ENCODE peak calls at places on chromosome 7, in four cellular contexts. U is HS-27A, B is left ventricle myocardium superior, G is D341Med. F is an unnamed sample.

GRCh38 chr7:116574025-116574822 is 49.4 kb downstream of the CAV1 start:
- DNase-seq in U (no peak), B (no peak), G (no peak), F (no peak)

GRCh38 chr7:101953248-101953819 is 135.9 kb downstream of the CUX1 start:
- DNase-seq in U (no peak), B (peak), G (no peak), F (peak)

GRCh38 chr7:112204776-112205347 is 1.3 kb downstream of the DOCK4 start:
- DNase-seq in U (no peak), B (no peak), G (no peak), F (no peak)

GRCh38 chr7:56479136-56479535 is 362.9 kb upstream of the NUPR2 start:
- DNase-seq in U (no peak), B (no peak), G (no peak), F (no peak)

GRCh38 chr7:91266931-91267557 is 2.8 kb downstream of the FZD1 start:
- DNase-seq in U (no peak), B (peak), G (no peak), F (no peak)

GRCh38 chr7:23334482-23335056 is 35.4 kb downstream of the MALSU1 start:
- DNase-seq in U (peak), B (no peak), G (no peak), F (peak)

GRCh38 chr7:284762-285722 is 4.9 kb upstream of the FOXL3 start:
- DNase-seq in U (no peak), B (no peak), G (peak), F (no peak)

GRCh38 chr7:32179567-32179966 is 109.4 kb upstream of the PDE1C start:
- DNase-seq in U (no peak), B (no peak), G (no peak), F (no peak)

GRCh38 chr7:28685660-28686417 is 272.3 kb downstream of the TRIL start:
- DNase-seq in U (peak), B (peak), G (peak), F (peak)